ENCODE peak calls at places on chromosomes 3 and 15, in six cellular contexts. Z is heart left ventricle, J is left ventricle myocardium inferior, P is transverse colon, X is H7, T is DND-41. G is an unnamed sample.

GRCh38 chr15:50058231-50058630 is 60.8 kb downstream of the ATP8B4 start:
- DNase-seq in J (no peak), P (no peak), T (no peak), Z (no peak), X (no peak), G (no peak)

GRCh38 chr15:90588427-90588826 is 58.7 kb downstream of the CRTC3 start:
- DNase-seq in X (no peak), Z (no peak), P (no peak), J (no peak), T (no peak), G (no peak)

GRCh38 chr15:65326109-65326508 is 21.6 kb downstream of the RNU5B-1 start:
- DNase-seq in P (no peak), T (no peak), X (peak; percentile 82), J (peak; percentile 39), Z (peak; percentile 47), G (peak; percentile 43)

GRCh38 chr3:113339616-113340244 is 101.6 kb downstream of the CFAP44 start:
- DNase-seq in J (no peak), T (no peak), Z (no peak), X (peak; percentile 37), P (no peak), G (no peak)

GRCh38 chr15:80599359-80599758 is 95.8 kb upstream of the ABHD17C start:
- DNase-seq in X (no peak), T (no peak), Z (no peak), P (no peak), J (no peak), G (no peak)

GRCh38 chr3:72273615-72274014 is 488.7 kb upstream of the PROK2 start:
- DNase-seq in P (no peak), J (no peak), T (no peak), X (peak; percentile 67), Z (no peak), G (no peak)

GRCh38 chr3:172201136-172201989 is 162.0 kb downstream of the FNDC3B start:
- DNase-seq in J (peak; percentile 89), Z (peak; percentile 89), X (no peak), T (no peak), P (peak; percentile 74), G (peak; percentile 60)

GRCh38 chr3:187725653-187726370 is 19.5 kb downstream of the BCL6 start:
- DNase-seq in Z (no peak), X (peak; percentile 33), J (no peak), P (no peak), T (no peak), G (no peak)

GRCh38 chr3:40290396-40290795 is 19.1 kb upstream of the EIF1B start:
- DNase-seq in X (peak; percentile 17), J (peak; percentile 56), Z (peak; percentile 47), P (peak; percentile 22), T (no peak), G (no peak)

GRCh38 chr3:43296565-43296964 is 10.2 kb downstream of the SNRK start:
- DNase-seq in P (peak; percentile 46), J (no peak), T (peak; percentile 62), X (no peak), Z (peak; percentile 44), G (no peak)

GRCh38 chr3:54228806-54229205 is 106.5 kb downstream of the CACNA2D3 start:
- DNase-seq in J (no peak), Z (no peak), P (no peak), T (no peak), X (no peak), G (no peak)

GRCh38 chr3:184637705-184638104 is 74.2 kb downstream of the MAGEF1 start:
- DNase-seq in T (no peak), P (no peak), J (no peak), Z (no peak), X (no peak), G (no peak)

GRCh38 chr3:28916713-28917499 is 364.0 kb upstream of the RBMS3 start:
- DNase-seq in T (peak; percentile 8), X (peak; percentile 21), P (peak; percentile 33), J (peak; percentile 54), Z (peak; percentile 82), G (peak; percentile 64)

GRCh38 chr3:175338775-175339535 is 479.8 kb downstream of the NAALADL2 start:
- DNase-seq in Z (no peak), P (peak; percentile 11), X (no peak), J (no peak), T (no peak), G (no peak)

GRCh38 chr3:170132335-170132734 is 49.2 kb downstream of the PHC3 start:
- DNase-seq in J (no peak), P (no peak), T (peak; percentile 64), X (no peak), Z (no peak), G (no peak)
- H3K36me3 ChIP-seq in J (peaks cover 74% of the 10 kb centered on the region), P (no peaks in the 10 kb centered on the region), T (peaks cover 60% of the 10 kb centered on the region), X (peaks cover 9% of the 10 kb centered on the region), Z (peaks cover 88% of the 10 kb centered on the region), G (no peaks in the 10 kb centered on the region)

GRCh38 chr3:134353171-134353825 is 20.9 kb downstream of the AMOTL2 start:
- DNase-seq in T (no peak), X (peak; percentile 32), J (no peak), Z (no peak), P (no peak), G (no peak)

GRCh38 chr3:134355416-134355815 is 18.8 kb downstream of the AMOTL2 start:
- DNase-seq in T (no peak), P (no peak), J (no peak), X (no peak), Z (no peak), G (no peak)

GRCh38 chr3:134353831-134354611 is 20.2 kb downstream of the AMOTL2 start:
- DNase-seq in P (peak; percentile 38), X (peak; percentile 56), J (no peak), Z (no peak), T (no peak), G (no peak)

GRCh38 chr3:134356411-134357040 is 17.7 kb downstream of the AMOTL2 start:
- DNase-seq in X (peak; percentile 19), T (no peak), J (no peak), Z (no peak), P (no peak), G (no peak)

GRCh38 chr3:134354612-134355275 is 19.5 kb downstream of the AMOTL2 start:
- DNase-seq in Z (no peak), X (peak; percentile 28), T (no peak), P (no peak), J (no peak), G (no peak)
- H3K36me3 ChIP-seq in Z (peaks cover 65% of the 10 kb centered on the region), X (peaks cover 40% of the 10 kb centered on the region), T (no peaks in the 10 kb centered on the region), P (no peaks in the 10 kb centered on the region), J (peaks cover 64% of the 10 kb centered on the region), G (no peaks in the 10 kb centered on the region)

GRCh38 chr3:52472239-52472783 is 16.9 kb downstream of the NISCH start:
- DNase-seq in Z (no peak), X (no peak), P (no peak), T (no peak), J (no peak), G (no peak)
- H3K36me3 ChIP-seq in Z (peaks cover 64% of the 10 kb centered on the region), X (peaks cover 46% of the 10 kb centered on the region), P (no peaks in the 10 kb centered on the region), T (peaks cover 79% of the 10 kb centered on the region), J (peaks cover 63% of the 10 kb centered on the region), G (no peaks in the 10 kb centered on the region)

DNA sequence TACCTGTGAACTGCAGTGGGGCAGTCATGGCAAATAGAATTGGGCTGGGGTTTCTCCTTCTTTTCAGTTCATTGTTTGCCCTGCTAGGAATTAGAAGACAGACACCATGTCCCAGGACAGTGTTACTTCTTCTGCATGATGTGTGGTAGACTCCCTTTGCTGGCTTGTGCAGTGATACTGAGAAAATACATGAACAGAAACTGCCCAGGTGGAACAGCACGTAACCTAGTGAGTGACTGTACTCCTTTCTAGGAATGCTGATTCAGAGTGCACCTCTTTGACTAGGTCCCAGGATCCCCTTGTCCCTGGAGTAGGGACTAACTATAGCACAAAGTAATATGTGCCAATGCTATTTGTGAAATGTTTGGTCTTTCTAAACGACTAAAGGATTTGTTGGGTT is 10.7 kb upstream of the SLC22A13 start:
- DNase-seq in P (no peak), T (no peak), J (no peak), X (no peak), Z (no peak), G (no peak)
- H3K36me3 ChIP-seq in P (no peaks in the 10 kb centered on the region), T (peaks cover 58% of the 10 kb centered on the region), J (peaks cover 53% of the 10 kb centered on the region), X (peaks cover 13% of the 10 kb centered on the region), Z (peaks cover 47% of the 10 kb centered on the region), G (no peaks in the 10 kb centered on the region)

GRCh38 chr3:52487050-52487787 is 7.9 kb upstream of the STAB1 start:
- DNase-seq in J (no peak), Z (no peak), X (no peak), P (no peak), T (no peak), G (no peak)
- H3K36me3 ChIP-seq in J (peaks cover 76% of the 10 kb centered on the region), Z (peaks cover 78% of the 10 kb centered on the region), X (peaks cover 32% of the 10 kb centered on the region), P (no peaks in the 10 kb centered on the region), T (peaks cover 91% of the 10 kb centered on the region), G (no peaks in the 10 kb centered on the region)

GRCh38 chr3:100389025-100389424 is 11.9 kb downstream of the TOMM70 start:
- DNase-seq in J (no peak), P (no peak), T (no peak), X (no peak), Z (no peak), G (no peak)

GRCh38 chr3:100386437-100387064 is 14.3 kb downstream of the TOMM70 start:
- DNase-seq in J (no peak), X (no peak), T (no peak), Z (no peak), P (no peak), G (no peak)

DNA sequence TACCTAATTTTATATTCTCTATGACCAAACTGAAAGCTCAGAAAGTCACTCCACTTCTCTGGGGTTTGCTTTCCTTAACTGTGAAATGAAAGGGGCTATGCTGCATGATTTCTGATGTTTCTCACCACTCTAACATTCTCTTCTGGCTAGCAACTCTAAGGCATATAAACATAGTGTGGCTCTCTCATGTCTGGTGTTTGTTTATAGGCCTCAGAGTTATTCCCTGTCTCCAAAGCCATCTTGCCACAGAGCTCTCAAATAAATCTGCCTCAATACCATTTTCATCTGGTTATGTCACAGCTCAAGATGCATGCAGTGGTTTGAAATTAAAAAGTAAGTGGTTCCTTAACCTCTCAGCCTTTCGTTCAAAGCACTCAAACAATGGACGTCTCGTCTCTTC is 16.2 kb downstream of the TOMM70 start:
- DNase-seq in P (no peak), X (no peak), T (no peak), Z (no peak), J (no peak), G (no peak)
- H3K36me3 ChIP-seq in P (peaks cover 1% of the 10 kb centered on the region), X (peaks cover 11% of the 10 kb centered on the region), T (peaks cover 84% of the 10 kb centered on the region), Z (peaks cover 77% of the 10 kb centered on the region), J (peaks cover 68% of the 10 kb centered on the region), G (no peaks in the 10 kb centered on the region)

DNA sequence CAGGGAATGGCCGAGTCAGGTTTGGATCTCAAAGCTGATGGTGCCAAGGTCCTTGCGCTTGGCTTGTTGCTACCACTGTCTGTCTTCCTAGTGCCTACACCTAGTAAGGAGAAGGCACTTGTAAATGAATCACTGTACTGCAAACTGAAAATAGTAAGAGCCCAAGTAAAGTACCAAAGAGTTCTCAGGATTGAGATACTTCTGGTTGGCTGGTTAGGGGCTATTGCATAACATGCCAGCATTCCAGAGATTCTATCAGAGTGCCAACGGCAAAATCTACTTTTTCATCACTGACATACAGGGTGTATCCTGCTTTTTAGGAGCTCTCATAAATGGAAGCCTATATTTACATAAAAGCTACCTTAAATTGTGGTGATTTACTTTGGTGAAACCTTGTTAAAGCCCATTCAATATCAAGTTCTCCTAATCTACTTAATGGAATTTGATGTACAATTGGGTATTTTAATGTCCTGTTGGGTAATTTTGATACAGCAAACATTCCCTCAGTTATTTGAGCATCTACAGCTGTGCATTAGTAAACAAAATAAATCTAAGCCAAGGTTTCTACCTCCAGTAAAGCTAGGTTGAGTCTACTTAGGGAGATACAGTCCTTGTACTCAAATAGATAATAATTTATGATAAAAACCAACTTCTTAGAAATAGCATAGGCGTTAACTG is 30.7 kb upstream of the CHD2 start:
- DNase-seq in X (no peak), J (no peak), T (no peak), Z (no peak), P (no peak), G (no peak)
- H3K36me3 ChIP-seq in X (no peaks in the 10 kb centered on the region), J (no peaks in the 10 kb centered on the region), T (no peaks in the 10 kb centered on the region), Z (no peaks in the 10 kb centered on the region), P (no peaks in the 10 kb centered on the region), G (no peaks in the 10 kb centered on the region)

GRCh38 chr15:96272427-96272826 is 58.1 kb upstream of the NR2F2 start:
- DNase-seq in J (no peak), Z (no peak), X (no peak), T (no peak), P (no peak), G (no peak)
- H3K36me3 ChIP-seq in J (no peaks in the 10 kb centered on the region), Z (peaks cover 26% of the 10 kb centered on the region), X (no peaks in the 10 kb centered on the region), T (no peaks in the 10 kb centered on the region), P (no peaks in the 10 kb centered on the region), G (no peaks in the 10 kb centered on the region)